ENCODE peak calls at places on chromosomes 12 and 14, in six cellular contexts. T, K, Q, G, V and J are unnamed samples.

GRCh38 chr14:36516719-36517241 is 3.3 kb downstream of the NKX2-1 start:
- DNase-seq in K (peak; percentile 30), V (no peak), Q (no peak), T (no peak), G (no peak), J (no peak)

GRCh38 chr12:55931780-55932545 is 1.0 kb downstream of the DGKA start:
- DNase-seq in Q (no peak), K (peak; percentile 64), T (no peak), G (peak; percentile 70), V (no peak), J (peak; percentile 45)

GRCh38 chr14:100417466-100417865 is 94.3 kb downstream of the SLC25A47 start:
- DNase-seq in V (peak; percentile 86), T (peak; percentile 40), Q (peak; percentile 63), G (peak; percentile 91), K (peak; percentile 43), J (no peak)

GRCh38 chr12:56932867-56933266 is 1.3 kb downstream of the SDR9C7 start:
- DNase-seq in Q (no peak), K (no peak), G (no peak), V (no peak), T (no peak), J (no peak)

GRCh38 chr12:13727707-13728147 is 253.7 kb downstream of the GRIN2B start:
- DNase-seq in V (peak; percentile 41), G (no peak), Q (no peak), T (no peak), K (no peak), J (no peak)

GRCh38 chr14:92973798-92974372 is 50.9 kb downstream of the CHGA start:
- DNase-seq in V (no peak), K (no peak), Q (no peak), T (no peak), G (no peak), J (no peak)

GRCh38 chr12:131511391-131511802 is 199.5 kb upstream of the SFSWAP start:
- DNase-seq in T (no peak), V (peak; percentile 24), G (peak; percentile 86), Q (peak; percentile 3), K (no peak), J (peak; percentile 85)

GRCh38 chr12:26226629-26227375 is 31.4 kb downstream of the SSPN start:
- DNase-seq in G (peak; percentile 39), V (peak; percentile 77), K (no peak), T (no peak), Q (no peak), J (no peak)

GRCh38 chr12:115632323-115632722 is 645.2 kb downstream of the MED13L start:
- DNase-seq in Q (no peak), T (no peak), G (peak; percentile 13), K (no peak), V (peak; percentile 5), J (peak; percentile 24)

GRCh38 chr12:990649-991349 is at the start of gene ERC1:
- DNase-seq in V (peak; percentile 95), K (peak; percentile 97), T (peak; percentile 59), Q (peak; percentile 77), G (peak; percentile 91), J (peak; percentile 83)

GRCh38 chr14:32709072-32709471 is 229.6 kb upstream of the NPAS3 start:
- DNase-seq in V (no peak), Q (no peak), G (peak; percentile 69), K (no peak), T (no peak), J (no peak)

GRCh38 chr12:57452937-57453509 is 2.1 kb upstream of the INHBE start:
- DNase-seq in K (peak; percentile 43), V (peak; percentile 70), Q (no peak), G (peak; percentile 88), T (peak; percentile 54), J (peak; percentile 72)

GRCh38 chr12:45170456-45171042 is 45.3 kb upstream of the ANO6 start:
- DNase-seq in V (peak; percentile 55), T (peak; percentile 40), G (peak; percentile 91), K (peak; percentile 31), Q (peak; percentile 62), J (peak; percentile 86)

GRCh38 chr14:51873221-51873893 is 12.9 kb downstream of the GNG2 start:
- DNase-seq in Q (peak; percentile 24), V (no peak), T (peak; percentile 22), G (peak; percentile 91), K (no peak), J (peak; percentile 94)

GRCh38 chr12:64610092-64610659 is at the start of gene RASSF3:
- DNase-seq in Q (peak; percentile 38), G (peak; percentile 88), T (no peak), K (peak; percentile 79), V (peak; percentile 53), J (peak; percentile 92)

GRCh38 chr12:87967871-87968270 is 61.3 kb downstream of the C12orf50 start:
- DNase-seq in T (no peak), V (no peak), K (no peak), G (no peak), Q (no peak), J (no peak)

GRCh38 chr12:171743-172705 is 41.9 kb downstream of the SLC6A12 start:
- DNase-seq in K (no peak), V (no peak), Q (no peak), T (no peak), G (no peak), J (no peak)

GRCh38 chr12:1234073-1234472 is 243.1 kb downstream of the ERC1 start:
- DNase-seq in G (no peak), V (no peak), T (no peak), K (no peak), Q (no peak), J (no peak)

GRCh38 chr12:120429368-120429767 is 8.5 kb upstream of the COX6A1 start:
- DNase-seq in Q (no peak), V (no peak), K (no peak), G (no peak), T (no peak), J (no peak)